ENCODE peak calls at places on chromosome 14, in eight cellular contexts. T is ascending aorta, W is heart left ventricle, Z is esophagus squamous epithelium, H is cardiac fibroblast, V is left ventricle myocardium inferior, X is tibial artery, I is body of pancreas. Y is an unnamed sample.

GRCh38 chr14:51304956-51305355 is 64.9 kb downstream of the TMX1 start:
- DNase-seq in I (no peak), V (no peak), H (peak), Z (no peak), X (no peak), T (no peak), W (no peak), Y (peak)

GRCh38 chr14:71094722-71095121 is 187.5 kb downstream of the PCNX1 start:
- DNase-seq in W (no peak), Z (no peak), V (no peak), H (no peak), I (no peak), T (no peak), X (no peak), Y (no peak)

GRCh38 chr14:35687335-35687939 is 121.7 kb downstream of the RALGAPA1 start:
- DNase-seq in W (no peak), T (no peak), Z (no peak), V (no peak), H (peak), I (peak), X (no peak), Y (peak)

GRCh38 chr14:67768219-67768618 is 48.2 kb downstream of the ZFYVE26 start:
- DNase-seq in I (no peak), V (no peak), H (no peak), Z (no peak), W (no peak), T (no peak), X (no peak), Y (no peak)

GRCh38 chr14:59969319-59969718 is 49.4 kb downstream of the LRRC9 start:
- DNase-seq in H (peak), V (no peak), T (no peak), Z (no peak), X (no peak), W (no peak), I (no peak), Y (no peak)

GRCh38 chr14:104112609-104113571 is 25.5 kb upstream of the KIF26A start:
- DNase-seq in Z (no peak), X (peak), V (peak), H (no peak), I (peak), T (no peak), W (no peak), Y (no peak)

GRCh38 chr14:45251912-45252311 is 1.1 kb downstream of the MIS18BP1 start:
- DNase-seq in W (no peak), T (no peak), X (no peak), I (no peak), V (no peak), H (peak), Z (no peak), Y (no peak)

GRCh38 chr14:55605793-55606192 is 25.8 kb downstream of the KTN1 start:
- DNase-seq in X (no peak), T (no peak), W (no peak), Z (no peak), H (peak), I (no peak), V (no peak), Y (no peak)

GRCh38 chr14:105252552-105253328 is 4.4 kb downstream of the BTBD6 start:
- DNase-seq in W (no peak), V (no peak), I (no peak), H (no peak), X (no peak), T (no peak), Z (no peak), Y (no peak)

GRCh38 chr14:97930191-97930590 is 1133.0 kb downstream of the VRK1 start:
- DNase-seq in I (no peak), W (no peak), X (no peak), V (no peak), T (no peak), Z (no peak), H (no peak), Y (peak)

GRCh38 chr14:104689620-104690265 is 325 bp downstream of the INF2 start:
- DNase-seq in X (no peak), V (no peak), W (no peak), H (peak), I (no peak), Z (no peak), T (no peak), Y (no peak)

GRCh38 chr14:99233222-99234035 is 38.6 kb downstream of the BCL11B start:
- DNase-seq in X (no peak), Z (no peak), V (no peak), T (no peak), I (no peak), W (no peak), H (no peak), Y (no peak)

GRCh38 chr14:67571991-67572323 is 28.1 kb downstream of the PIGH start:
- DNase-seq in V (no peak), I (no peak), H (no peak), T (no peak), X (peak), W (no peak), Z (no peak), Y (no peak)

GRCh38 chr14:105853089-105853906 is 326.9 kb downstream of the TMEM121 start:
- DNase-seq in Z (no peak), X (peak), V (no peak), T (no peak), I (no peak), W (no peak), H (no peak), Y (no peak)

GRCh38 chr14:104996032-104996431 is 10.4 kb downstream of the CLBA1 start:
- DNase-seq in I (no peak), T (no peak), Z (no peak), W (no peak), X (no peak), V (no peak), H (no peak), Y (no peak)

GRCh38 chr14:66076166-66076565 is 410.0 kb upstream of the CCDC196 start:
- DNase-seq in T (no peak), V (no peak), W (no peak), H (no peak), Z (no peak), X (no peak), I (no peak), Y (no peak)

GRCh38 chr14:93041002-93041401 is 74.7 kb downstream of the ITPK1 start:
- DNase-seq in X (no peak), V (no peak), T (no peak), I (no peak), Z (no peak), H (no peak), W (no peak), Y (no peak)

GRCh38 chr14:51367600-51367931 is 127.5 kb downstream of the TMX1 start:
- DNase-seq in H (peak), X (no peak), V (no peak), I (no peak), Z (no peak), W (no peak), T (no peak), Y (no peak)

GRCh38 chr14:89702151-89702936 is 252.2 kb downstream of the EFCAB11 start:
- DNase-seq in I (peak), Z (no peak), V (peak), H (peak), X (no peak), T (no peak), W (peak), Y (no peak)

GRCh38 chr14:68719634-68720384 is 73.1 kb downstream of the ZFP36L1 start:
- DNase-seq in I (no peak), X (no peak), Z (no peak), V (no peak), T (no peak), W (no peak), H (no peak), Y (no peak)

GRCh38 chr14:21723431-21724045 is 49.9 kb upstream of the OR4E1 start:
- DNase-seq in V (no peak), I (no peak), W (no peak), X (no peak), T (no peak), H (peak), Z (no peak), Y (no peak)

GRCh38 chr14:61553730-61554641 is 141.3 kb upstream of the HIF1A start:
- DNase-seq in T (no peak), I (peak), X (no peak), W (no peak), H (peak), V (no peak), Z (no peak), Y (peak)

GRCh38 chr14:88798161-88798560 is 5.4 kb upstream of the EML5 start:
- DNase-seq in T (no peak), Z (no peak), I (no peak), X (no peak), V (no peak), W (no peak), H (no peak), Y (no peak)

GRCh38 chr14:52464175-52464574 is 88.1 kb downstream of the TXNDC16 start:
- DNase-seq in V (no peak), Z (no peak), W (no peak), T (no peak), H (no peak), X (no peak), I (no peak), Y (no peak)

GRCh38 chr14:86662334-86662733 is 1132.4 kb downstream of the FLRT2 start:
- DNase-seq in X (no peak), H (no peak), Z (no peak), W (no peak), T (no peak), V (no peak), I (no peak), Y (no peak)

GRCh38 chr14:42628591-42628990 is 1021.9 kb downstream of the LRFN5 start:
- DNase-seq in T (no peak), Z (no peak), V (no peak), I (no peak), H (no peak), X (no peak), W (no peak), Y (no peak)

GRCh38 chr14:51357250-51357649 is 117.2 kb downstream of the TMX1 start:
- DNase-seq in W (no peak), X (no peak), H (no peak), T (no peak), I (no peak), V (no peak), Z (no peak), Y (no peak)

GRCh38 chr14:88323086-88323519 is at the start of gene KCNK10:
- DNase-seq in T (no peak), H (no peak), I (no peak), V (no peak), Z (no peak), W (no peak), X (no peak), Y (no peak)

GRCh38 chr14:70289138-70289537 is 70.3 kb downstream of the COX16 start:
- DNase-seq in T (no peak), I (no peak), X (no peak), H (no peak), W (no peak), Z (no peak), V (no peak), Y (no peak)

GRCh38 chr14:105473677-105474477 is 744 bp upstream of the CRIP2 start:
- DNase-seq in W (peak), V (peak), H (peak), T (peak), I (peak), Z (peak), X (peak), Y (peak)

GRCh38 chr14:32900602-32901001 is 38.1 kb upstream of the NPAS3 start:
- DNase-seq in I (no peak), T (no peak), X (no peak), V (no peak), Z (no peak), W (no peak), H (peak), Y (no peak)

GRCh38 chr14:54784060-54784459 is 118.6 kb downstream of the GCH1 start:
- DNase-seq in H (no peak), V (peak), Z (no peak), X (no peak), W (peak), I (no peak), T (no peak), Y (no peak)

GRCh38 chr14:95417492-95417891 is 97.8 kb upstream of the CLMN start:
- DNase-seq in T (no peak), V (no peak), W (no peak), I (no peak), Z (no peak), H (no peak), X (no peak), Y (no peak)
- TF ChIP-seq CTCF in T (no peak), V (no peak), W (no peak), I (no peak), Z (no peak), H (no peak), X (no peak), Y (peak)

GRCh38 chr14:65072256-65072655 is 30.1 kb downstream of the MAX start:
- DNase-seq in X (no peak), I (no peak), H (no peak), W (no peak), Z (no peak), V (no peak), T (no peak), Y (no peak)

GRCh38 chr14:65069874-65070709 is 32.2 kb downstream of the MAX start:
- DNase-seq in Z (no peak), H (no peak), I (peak), V (no peak), T (no peak), X (no peak), W (no peak), Y (no peak)

GRCh38 chr14:65071544-65071943 is 30.8 kb downstream of the MAX start:
- DNase-seq in H (no peak), X (no peak), Z (no peak), T (no peak), W (no peak), I (no peak), V (no peak), Y (no peak)

GRCh38 chr14:65072937-65073336 is 29.4 kb downstream of the MAX start:
- DNase-seq in T (no peak), Z (no peak), W (no peak), I (no peak), X (no peak), H (no peak), V (no peak), Y (no peak)

GRCh38 chr14:65070710-65071033 is 31.6 kb downstream of the MAX start:
- DNase-seq in T (no peak), I (no peak), X (no peak), Z (no peak), V (no peak), H (no peak), W (no peak), Y (no peak)
- H3K4me3 ChIP-seq in T (no peak), I (no peak), X (no peak), Z (peak), V (no peak), H (no peak), W (no peak), Y (no peak)

GRCh38 chr14:49769581-49770211 is 1.7 kb downstream of the KLHDC2 start:
- DNase-seq in T (no peak), H (no peak), W (no peak), X (no peak), I (no peak), V (no peak), Z (no peak), Y (no peak)

GRCh38 chr14:49768301-49769121 is 558 bp downstream of the KLHDC2 start:
- DNase-seq in X (peak), V (peak), I (peak), H (peak), T (peak), W (peak), Z (peak), Y (no peak)

GRCh38 chr14:49769171-49769570 is 1.2 kb downstream of the KLHDC2 start:
- DNase-seq in X (no peak), T (no peak), V (no peak), I (no peak), W (no peak), Z (no peak), H (peak), Y (no peak)

GRCh38 chr14:49766839-49767238 is 1.1 kb upstream of the KLHDC2 start:
- DNase-seq in I (no peak), T (no peak), W (no peak), H (no peak), X (no peak), Z (no peak), V (no peak), Y (no peak)

GRCh38 chr14:49767473-49768300 is at the start of gene KLHDC2:
- DNase-seq in Z (peak), V (peak), H (peak), T (peak), W (peak), I (peak), X (peak), Y (no peak)
- TF ChIP-seq CTCF in Z (peak), V (peak), H (no peak), T (peak), W (peak), I (peak), X (peak), Y (no peak)

GRCh38 chr14:22822619-22823551 is 6.8 kb upstream of the MRPL52 start:
- DNase-seq in I (peak), W (peak), T (no peak), Z (no peak), H (peak), X (peak), V (peak), Y (peak)
- H3K4me3 ChIP-seq in I (no peak), W (peak), T (peak), Z (peak), H (peak), X (peak), V (peak), Y (peak)

GRCh38 chr14:94685166-94685581 is 73.0 kb downstream of the SERPINA3 start:
- DNase-seq in H (no peak), T (no peak), W (no peak), V (no peak), I (no peak), Z (no peak), X (peak), Y (no peak)
- TF ChIP-seq CTCF in H (no peak), T (no peak), W (no peak), V (no peak), I (no peak), Z (no peak), X (no peak), Y (no peak)

GRCh38 chr14:72463291-72463866 is 430.5 kb downstream of the DPF3 start:
- DNase-seq in H (peak), Z (no peak), T (no peak), V (no peak), W (no peak), X (no peak), I (no peak), Y (peak)
- H3K4me3 ChIP-seq in H (no peak), Z (no peak), T (no peak), V (no peak), W (no peak), X (no peak), I (no peak), Y (no peak)

GRCh38 chr14:76566439-76566838 is 190.5 kb downstream of the ESRRB start:
- DNase-seq in Z (no peak), V (no peak), H (no peak), T (no peak), I (no peak), W (no peak), X (no peak), Y (no peak)

DNA sequence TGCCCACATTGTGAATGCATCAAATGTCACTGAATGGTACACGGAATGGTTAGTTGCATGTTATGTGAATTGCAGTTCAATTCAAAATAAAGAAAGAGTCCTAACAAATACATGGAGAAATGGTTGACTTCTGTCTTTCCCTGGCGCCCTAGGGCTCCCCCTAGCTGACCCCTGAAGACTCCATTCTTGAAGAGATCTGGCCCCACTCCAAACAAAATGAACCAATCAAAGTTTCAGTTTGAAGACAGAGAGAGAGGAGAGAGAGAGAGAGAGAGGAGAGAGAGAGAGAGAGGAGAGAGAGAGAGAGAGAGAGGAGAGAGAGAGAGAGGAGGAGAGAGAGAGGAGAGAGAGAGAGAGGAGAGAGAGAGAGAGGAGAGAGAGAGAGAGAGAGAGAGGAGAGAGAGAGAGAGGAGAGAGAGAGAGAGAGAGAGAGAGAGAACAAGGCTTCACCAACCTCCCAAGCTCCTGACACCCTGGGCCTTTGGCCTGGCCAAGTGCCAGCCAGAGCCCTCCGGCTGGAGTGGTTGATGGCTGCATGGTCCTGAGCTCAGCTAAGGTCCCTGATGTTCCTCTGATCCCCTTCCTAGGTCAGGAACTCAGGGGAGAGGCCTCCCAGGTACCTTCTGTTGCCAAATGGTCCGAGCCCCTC is 188.7 kb downstream of the ESRRB start:
- DNase-seq in V (no peak), T (no peak), Z (no peak), W (no peak), X (no peak), H (no peak), I (no peak), Y (no peak)
- TF ChIP-seq CTCF in V (no peak), T (no peak), Z (no peak), W (no peak), X (no peak), H (no peak), I (no peak), Y (peak)

GRCh38 chr14:23559921-23560520 is 4.0 kb downstream of the THTPA start:
- DNase-seq in H (no peak), V (no peak), I (no peak), Z (no peak), X (no peak), T (no peak), W (no peak), Y (no peak)

GRCh38 chr14:23557521-23557920 is 1.4 kb downstream of the THTPA start:
- DNase-seq in H (no peak), V (no peak), I (no peak), Z (no peak), X (no peak), T (no peak), W (no peak), Y (no peak)

GRCh38 chr14:23559010-23559920 is 3.2 kb downstream of the THTPA start:
- DNase-seq in Z (no peak), T (no peak), X (no peak), W (no peak), H (peak), V (peak), I (no peak), Y (no peak)

GRCh38 chr14:23557946-23558345 is 1.9 kb downstream of the THTPA start:
- DNase-seq in H (no peak), Z (no peak), X (no peak), W (no peak), T (no peak), V (no peak), I (no peak), Y (no peak)

GRCh38 chr14:23558363-23559009 is 2.4 kb downstream of the THTPA start:
- DNase-seq in Z (no peak), V (no peak), H (no peak), X (no peak), W (no peak), I (no peak), T (no peak), Y (no peak)
- H3K4me3 ChIP-seq in Z (no peak), V (no peak), H (no peak), X (no peak), W (no peak), I (no peak), T (no peak), Y (no peak)

GRCh38 chr14:101072531-101072930 is 169.0 kb upstream of the RTL1 start:
- DNase-seq in W (no peak), H (no peak), V (no peak), X (no peak), T (no peak), Z (no peak), I (no peak), Y (no peak)

GRCh38 chr14:101073598-101073965 is 170.1 kb upstream of the RTL1 start:
- DNase-seq in H (no peak), T (no peak), V (no peak), Z (no peak), W (no peak), I (no peak), X (no peak), Y (no peak)

GRCh38 chr14:101072070-101072469 is 168.5 kb upstream of the RTL1 start:
- DNase-seq in I (no peak), V (no peak), T (no peak), X (no peak), W (no peak), Z (no peak), H (no peak), Y (no peak)

GRCh38 chr14:101074124-101075024 is 170.9 kb upstream of the RTL1 start:
- DNase-seq in Z (no peak), I (no peak), H (no peak), V (no peak), X (no peak), W (no peak), T (no peak), Y (no peak)

GRCh38 chr14:101072945-101073597 is 169.5 kb upstream of the RTL1 start:
- DNase-seq in W (no peak), Z (no peak), T (peak), X (no peak), I (peak), V (no peak), H (peak), Y (peak)
- TF ChIP-seq CTCF in W (no peak), Z (no peak), T (no peak), X (no peak), I (no peak), V (no peak), H (no peak), Y (no peak)